ENCODE peak calls at places on chromosomes 7 and 10, in five cellular contexts. A is epithelial cell of esophagus, S is GM12878, O is fibroblast of lung, G is pancreas. N is an unnamed sample.

GRCh38 chr7:142328006-142328405 is 70.1 kb upstream of the PRSS58 start:
- DNase-seq in G (no peak), A (no peak), S (no peak), O (no peak), N (no peak)

GRCh38 chr7:73828107-73828803 is 2.5 kb upstream of the CLDN4 start:
- DNase-seq in S (no peak), A (peak; percentile 80), G (peak; percentile 85), O (peak; percentile 63), N (no peak)

GRCh38 chr10:42932735-42933453 is 144.0 kb upstream of the RET start:
- DNase-seq in G (no peak), A (no peak), O (no peak), S (no peak), N (no peak)

GRCh38 chr10:12902135-12902572 is 99.4 kb downstream of the CCDC3 start:
- DNase-seq in A (peak; percentile 71), O (peak; percentile 47), G (peak; percentile 21), S (peak; percentile 4), N (peak; percentile 54)

GRCh38 chr10:128125944-128126764 is at the start of gene MKI67:
- DNase-seq in A (peak; percentile 94), G (peak; percentile 68), S (peak; percentile 71), O (peak; percentile 78), N (peak; percentile 80)

GRCh38 chr7:143372070-143372469 is 9.1 kb upstream of the ZYX start:
- DNase-seq in G (no peak), O (no peak), S (no peak), A (peak; percentile 92), N (no peak)

GRCh38 chr10:131573256-131574215 is 262.0 kb upstream of the TCERG1L start:
- DNase-seq in O (no peak), S (no peak), A (no peak), G (no peak), N (no peak)

GRCh38 chr7:22445140-22445722 is 54.8 kb downstream of the STEAP1B start:
- DNase-seq in O (no peak), A (peak; percentile 41), S (no peak), G (peak; percentile 58), N (peak; percentile 8)

GRCh38 chr7:2000801-2001321 is 231.9 kb downstream of the MAD1L1 start:
- DNase-seq in O (no peak), S (no peak), G (no peak), A (no peak), N (no peak)

GRCh38 chr7:100016209-100016901 is 959 bp downstream of the ZKSCAN1 start:
- DNase-seq in O (peak; percentile 31), S (no peak), A (no peak), G (no peak), N (no peak)
- TF ChIP-seq CTCF in O (peak; percentile 3), S (no peak), A (no peak), G (no peak), N (no peak)

DNA sequence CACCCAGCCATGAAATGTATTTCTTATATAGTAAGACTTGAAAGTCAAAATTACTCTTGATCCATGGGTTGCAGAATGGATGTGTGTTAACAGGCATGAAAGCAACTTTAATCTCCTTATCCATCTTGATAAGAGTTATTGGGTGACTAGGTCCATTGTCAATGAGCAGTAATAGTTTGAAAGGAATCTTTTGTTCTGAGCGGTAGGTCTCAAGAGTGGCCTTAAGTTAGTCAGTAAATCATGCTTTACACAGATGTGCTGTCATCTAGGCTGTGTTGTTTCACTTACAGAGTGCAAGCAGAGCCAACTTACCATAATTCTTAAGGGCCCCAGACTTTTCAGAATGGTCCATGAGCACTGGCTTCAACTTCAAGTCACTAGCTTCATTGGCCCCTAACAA is 51.2 kb downstream of the KIAA1549 start:
- DNase-seq in O (no peak), G (no peak), S (no peak), A (no peak), N (no peak)
- TF ChIP-seq CTCF in O (no peak), G (no peak), S (no peak), A (no peak), N (no peak)

GRCh38 chr10:35502697-35503096 is 102.4 kb upstream of the GJD4 start:
- DNase-seq in A (no peak), G (no peak), S (no peak), O (no peak), N (no peak)
- TF ChIP-seq CTCF in A (no peak), G (no peak), S (no peak), O (no peak), N (no peak)

GRCh38 chr10:70652761-70653657 is 19.3 kb upstream of the ADAMTS14 start:
- DNase-seq in G (peak; percentile 11), O (peak; percentile 100), A (peak; percentile 56), S (no peak), N (peak; percentile 97)
- TF ChIP-seq CTCF in G (no peak), O (no peak), A (no peak), S (no peak), N (no peak)

GRCh38 chr10:98446121-98446655 is 547 bp downstream of the HPS1 start:
- DNase-seq in S (no peak), A (peak; percentile 33), G (peak; percentile 19), O (peak; percentile 33), N (peak; percentile 42)

GRCh38 chr10:98445200-98445812 is 1.4 kb downstream of the HPS1 start:
- DNase-seq in A (no peak), G (no peak), O (no peak), S (no peak), N (no peak)

GRCh38 chr10:98444314-98445006 is 2.3 kb downstream of the HPS1 start:
- DNase-seq in O (no peak), S (no peak), A (no peak), G (no peak), N (no peak)

GRCh38 chr10:98449287-98449686 is 2.6 kb upstream of the HPS1 start:
- DNase-seq in A (no peak), S (no peak), G (no peak), O (no peak), N (no peak)

GRCh38 chr10:98446656-98447221 is at the start of gene HPS1:
- DNase-seq in G (peak; percentile 74), O (peak; percentile 63), S (peak; percentile 42), A (peak; percentile 65), N (peak; percentile 69)
- TF ChIP-seq CTCF in G (no peak), O (no peak), S (no peak), A (no peak), N (no peak)

GRCh38 chr7:98831641-98832221 is 38.1 kb downstream of the TMEM130 start:
- DNase-seq in O (no peak), G (no peak), S (no peak), A (no peak), N (no peak)
- TF ChIP-seq CTCF in O (peak; percentile 66), G (peak; percentile 38), S (peak; percentile 23), A (peak; percentile 19), N (peak; percentile 54)

GRCh38 chr10:99520040-99520803 is 12.5 kb upstream of the NKX2-3 start:
- DNase-seq in O (no peak), A (no peak), G (no peak), S (no peak), N (no peak)
- TF ChIP-seq CTCF in O (no peak), A (no peak), G (no peak), S (no peak), N (no peak)

DNA sequence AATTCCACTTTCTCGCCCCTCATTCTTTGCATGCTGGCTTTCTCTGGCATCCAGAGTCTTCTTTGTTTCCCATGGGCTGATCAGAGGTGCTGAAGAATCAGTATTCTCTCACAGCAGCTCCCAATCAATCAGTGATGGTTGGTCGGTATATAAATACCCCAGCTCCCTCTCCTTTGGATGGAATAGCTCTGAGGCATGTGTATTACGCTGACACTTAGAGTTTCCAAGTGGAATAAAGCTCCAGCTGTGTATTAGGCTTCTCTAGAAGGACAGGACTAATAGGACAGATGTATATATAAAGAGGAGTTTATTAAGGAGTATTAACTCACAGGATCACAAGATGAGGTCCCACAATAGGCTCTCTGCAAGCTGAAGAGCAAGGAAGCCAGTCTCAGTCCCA is 218.3 kb upstream of the GRB10 start:
- DNase-seq in A (no peak), G (no peak), S (no peak), O (no peak), N (no peak)
- TF ChIP-seq CTCF in A (no peak), G (no peak), S (no peak), O (no peak), N (no peak)

GRCh38 chr7:140304071-140304799 is 94.1 kb downstream of the SLC37A3 start:
- DNase-seq in O (peak; percentile 27), A (peak; percentile 35), S (peak; percentile 11), G (no peak), N (peak; percentile 6)
- TF ChIP-seq CTCF in O (peak; percentile 18), A (peak; percentile 29), S (peak; percentile 52), G (no peak), N (peak; percentile 26)